ENCODE peak calls at places on chromosomes 7 and 10, in four cellular contexts. B is IMR-90, O is lung, H is foreskin fibroblast. T is an unnamed sample.

GRCh38 chr10:31760674-31761081 is 168.0 kb downstream of the ARHGAP12 start:
- DNase-seq in O (no peak), H (no peak), B (no peak), T (no peak)

GRCh38 chr7:30800785-30801252 is 29.6 kb downstream of the MINDY4 start:
- DNase-seq in B (peak; percentile 81), H (peak; percentile 93), O (peak; percentile 65), T (peak; percentile 84)

GRCh38 chr7:78437118-78437517 is 638.5 kb downstream of the PHTF2 start:
- DNase-seq in H (peak; percentile 74), O (no peak), B (peak; percentile 78), T (no peak)

GRCh38 chr10:30775779-30776591 is 146.4 kb upstream of the LYZL2 start:
- DNase-seq in H (peak; percentile 96), B (peak; percentile 95), O (no peak), T (no peak)

GRCh38 chr7:141201145-141201885 is 127.5 kb downstream of the TMEM178B start:
- DNase-seq in O (no peak), B (no peak), H (no peak), T (no peak)

GRCh38 chr7:22361795-22362194 is 4.8 kb upstream of the RAPGEF5 start:
- DNase-seq in B (peak; percentile 2), H (peak; percentile 22), O (no peak), T (no peak)

GRCh38 chr10:10589540-10589939 is 428.1 kb upstream of the CELF2 start:
- DNase-seq in H (peak; percentile 95), B (peak; percentile 92), O (no peak), T (no peak)

GRCh38 chr10:71974489-71975011 is 10.4 kb downstream of the CHST3 start:
- DNase-seq in H (peak; percentile 92), O (no peak), B (peak; percentile 74), T (no peak)

GRCh38 chr10:88962336-88962735 is 9.8 kb upstream of the ACTA2 start:
- DNase-seq in B (no peak), O (no peak), H (no peak), T (no peak)

GRCh38 chr7:105512926-105513526 is 9.0 kb downstream of the PUS7 start:
- DNase-seq in B (no peak), H (no peak), O (no peak), T (no peak)

GRCh38 chr7:150988230-150989226 is 2.3 kb upstream of the NOS3 start:
- DNase-seq in H (peak; percentile 50), B (no peak), O (no peak), T (no peak)

GRCh38 chr10:28840954-28841353 is 163.6 kb downstream of the BAMBI start:
- DNase-seq in H (no peak), B (peak; percentile 60), O (no peak), T (peak; percentile 3)

GRCh38 chr10:113897693-113898618 is 43.5 kb downstream of the NHLRC2 start:
- DNase-seq in O (no peak), B (no peak), H (no peak), T (no peak)

GRCh38 chr7:155439311-155440017 is 18.5 kb upstream of the EN2 start:
- DNase-seq in O (no peak), H (no peak), B (no peak), T (no peak)

GRCh38 chr10:84715911-84716310 is 387.5 kb downstream of the CCSER2 start:
- DNase-seq in H (no peak), O (no peak), B (peak; percentile 8), T (no peak)
- TF ChIP-seq CTCF in H (peak; percentile 28), O (no peak), B (peak; percentile 51), T (peak; percentile 53)

GRCh38 chr10:86308056-86308455 is 58.5 kb downstream of the GRID1 start:
- DNase-seq in B (no peak), H (no peak), O (no peak), T (no peak)

GRCh38 chr10:86304436-86304835 is 62.2 kb downstream of the GRID1 start:
- DNase-seq in B (no peak), H (no peak), O (no peak), T (no peak)

GRCh38 chr10:86305521-86305920 is 61.1 kb downstream of the GRID1 start:
- DNase-seq in B (no peak), H (no peak), O (no peak), T (no peak)

GRCh38 chr10:86303626-86304025 is 63.0 kb downstream of the GRID1 start:
- DNase-seq in H (no peak), O (no peak), B (no peak), T (no peak)

DNA sequence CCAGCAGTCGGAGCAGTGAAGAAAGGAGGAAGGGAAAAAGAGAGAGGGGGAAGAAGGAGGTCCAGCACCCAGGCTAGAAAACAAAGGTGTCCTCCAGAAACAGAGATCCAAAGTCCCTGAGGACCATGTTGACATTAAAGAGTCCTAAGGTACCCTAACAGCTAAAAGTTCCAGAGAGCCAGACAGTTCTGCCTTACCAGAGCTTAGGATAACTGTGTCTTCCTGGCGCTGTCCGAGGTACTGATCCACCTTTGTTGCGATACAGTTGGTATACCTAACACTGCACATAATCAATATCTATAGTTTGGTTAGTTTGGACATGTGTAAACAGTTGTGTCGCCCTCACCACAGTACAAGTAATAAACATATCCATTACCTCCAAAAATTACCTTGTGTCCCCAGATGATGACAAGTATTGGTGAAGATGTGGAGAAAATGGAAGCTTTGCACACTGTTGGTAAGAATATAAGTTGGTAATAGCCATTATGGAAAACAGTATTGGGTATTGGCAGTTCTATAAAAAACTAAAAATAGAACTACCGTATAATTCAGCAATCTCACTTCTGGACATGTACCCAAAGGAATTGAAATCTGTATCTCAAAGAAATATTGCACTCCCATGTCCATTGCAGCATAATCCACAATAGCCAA is 59.8 kb downstream of the GRID1 start:
- DNase-seq in B (peak; percentile 4), H (peak; percentile 20), O (no peak), T (no peak)
- TF ChIP-seq CTCF in B (no peak), H (no peak), O (no peak), T (no peak)

GRCh38 chr7:57308631-57309408 is 141.2 kb upstream of the ZNF716 start:
- DNase-seq in H (no peak), B (no peak), O (no peak), T (no peak)
- TF ChIP-seq CTCF in H (no peak), B (no peak), O (no peak), T (no peak)

GRCh38 chr7:49791089-49791741 is 17.8 kb downstream of the VWC2 start:
- DNase-seq in B (no peak), O (no peak), H (no peak), T (no peak)
- TF ChIP-seq CTCF in B (no peak), O (no peak), H (no peak), T (peak; percentile 24)

DNA sequence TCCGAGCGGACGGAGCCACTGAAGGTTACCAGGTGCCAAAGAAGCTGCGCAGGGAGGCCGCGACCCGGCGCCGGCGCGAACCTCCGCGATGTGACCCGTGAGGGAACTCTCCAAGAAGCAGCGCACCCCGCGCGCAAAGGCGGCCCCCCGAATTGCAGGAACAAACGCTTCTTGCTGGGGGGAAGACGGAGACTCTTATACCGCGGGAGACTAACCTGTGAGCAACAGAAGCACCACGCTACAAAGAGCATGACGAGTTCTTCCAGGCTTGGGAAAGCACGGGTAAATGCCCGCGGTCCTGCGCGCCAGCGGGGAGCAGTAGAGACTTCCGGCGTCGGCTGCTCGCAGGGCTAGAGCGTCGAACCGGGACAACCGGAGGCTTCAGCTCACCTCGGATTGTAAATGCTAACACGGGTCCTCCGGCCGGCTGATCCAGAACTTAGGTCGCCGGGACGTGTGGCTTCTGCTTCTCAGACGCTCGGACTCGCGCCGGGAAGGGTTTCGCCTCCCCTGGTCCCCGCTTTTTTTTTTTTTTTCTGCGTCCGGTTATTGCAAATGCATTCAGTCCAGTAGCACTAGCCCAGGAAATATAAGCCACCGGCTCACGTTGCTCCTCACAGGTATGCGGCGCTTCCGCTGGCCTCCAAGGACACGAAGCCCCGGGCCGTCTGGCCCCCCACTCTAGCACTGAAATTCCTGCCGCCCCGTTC is at the start of gene COA1:
- DNase-seq in B (peak; percentile 91), O (peak; percentile 86), H (peak; percentile 96), T (peak; percentile 91)
- TF ChIP-seq CTCF in B (no peak), O (no peak), H (no peak), T (no peak)

T was measured in osteocyte.